ENCODE peak calls at places on chromosome 22, in nine cellular contexts. One of them, this sample, is unnamed.

GRCh38 chr22:39244073-39244495 is 698 bp downstream of the PDGFB start:
- DNase-seq in A549: no peak
- DNase-seq in B cell: no peak
- DNase-seq in Caco-2: peak
- DNase-seq in CD4-positive, alpha-beta T cell: no peak
- DNase-seq in cardiac muscle cell: no peak
- DNase-seq in tibial artery: no peak
- DNase-seq in GM13977: no peak
- DNase-seq in PC-3: no peak
- DNase-seq in this sample: no peak

GRCh38 chr22:49954354-49954753 is 6.2 kb upstream of the PIM3 start:
- DNase-seq in PC-3: no peak
- DNase-seq in tibial artery: no peak
- DNase-seq in CD4-positive, alpha-beta T cell: no peak
- DNase-seq in Caco-2: no peak
- DNase-seq in B cell: no peak
- DNase-seq in GM13977: no peak
- DNase-seq in A549: no peak
- DNase-seq in cardiac muscle cell: no peak
- DNase-seq in this sample: no peak

GRCh38 chr22:31929126-31929928 is 15.0 kb upstream of the YWHAH start:
- DNase-seq in B cell: no peak
- DNase-seq in tibial artery: no peak
- DNase-seq in A549: no peak
- DNase-seq in CD4-positive, alpha-beta T cell: no peak
- DNase-seq in GM13977: no peak
- DNase-seq in Caco-2: no peak
- DNase-seq in PC-3: no peak
- DNase-seq in cardiac muscle cell: no peak
- DNase-seq in this sample: no peak

GRCh38 chr22:49300241-49300640 is 527.4 kb downstream of the BRD1 start:
- DNase-seq in Caco-2: no peak
- DNase-seq in cardiac muscle cell: no peak
- DNase-seq in GM13977: no peak
- DNase-seq in B cell: no peak
- DNase-seq in tibial artery: no peak
- DNase-seq in PC-3: no peak
- DNase-seq in CD4-positive, alpha-beta T cell: peak
- DNase-seq in A549: no peak
- DNase-seq in this sample: no peak

GRCh38 chr22:43142881-43143562 is at the start of gene MCAT:
- DNase-seq in cardiac muscle cell: peak
- DNase-seq in CD4-positive, alpha-beta T cell: peak
- DNase-seq in PC-3: peak
- DNase-seq in tibial artery: peak
- DNase-seq in A549: peak
- DNase-seq in GM13977: peak
- DNase-seq in Caco-2: peak
- DNase-seq in B cell: peak
- DNase-seq in this sample: peak

GRCh38 chr22:49209452-49210195 is 618.0 kb downstream of the BRD1 start:
- DNase-seq in A549: no peak
- DNase-seq in PC-3: no peak
- DNase-seq in B cell: no peak
- DNase-seq in Caco-2: no peak
- DNase-seq in CD4-positive, alpha-beta T cell: peak
- DNase-seq in cardiac muscle cell: no peak
- DNase-seq in GM13977: no peak
- DNase-seq in tibial artery: peak
- DNase-seq in this sample: no peak

GRCh38 chr22:29475550-29475949 is 4.5 kb upstream of the NEFH start:
- DNase-seq in A549: no peak
- DNase-seq in B cell: peak
- DNase-seq in Caco-2: no peak
- DNase-seq in GM13977: peak
- DNase-seq in cardiac muscle cell: no peak
- DNase-seq in CD4-positive, alpha-beta T cell: no peak
- DNase-seq in tibial artery: no peak
- DNase-seq in PC-3: no peak
- DNase-seq in this sample: no peak

GRCh38 chr22:29032014-29032475 is 29.6 kb downstream of the C22orf31 start:
- DNase-seq in CD4-positive, alpha-beta T cell: no peak
- DNase-seq in Caco-2: no peak
- DNase-seq in A549: no peak
- DNase-seq in B cell: no peak
- DNase-seq in tibial artery: no peak
- DNase-seq in cardiac muscle cell: peak
- DNase-seq in GM13977: no peak
- DNase-seq in PC-3: no peak
- DNase-seq in this sample: no peak

GRCh38 chr22:17972385-17973181 is 51.8 kb downstream of the MICAL3 start:
- DNase-seq in B cell: no peak
- DNase-seq in GM13977: no peak
- DNase-seq in PC-3: peak
- DNase-seq in CD4-positive, alpha-beta T cell: no peak
- DNase-seq in tibial artery: no peak
- DNase-seq in A549: peak
- DNase-seq in cardiac muscle cell: peak
- DNase-seq in Caco-2: peak
- DNase-seq in this sample: no peak

GRCh38 chr22:50739894-50740293 is 1.9 kb downstream of the ACR start:
- DNase-seq in PC-3: no peak
- DNase-seq in CD4-positive, alpha-beta T cell: peak
- DNase-seq in A549: no peak
- DNase-seq in B cell: no peak
- DNase-seq in tibial artery: peak
- DNase-seq in Caco-2: no peak
- DNase-seq in GM13977: no peak
- DNase-seq in cardiac muscle cell: no peak
- DNase-seq in this sample: no peak

GRCh38 chr22:17164392-17165024 is 5.4 kb upstream of the HDHD5 start:
- DNase-seq in CD4-positive, alpha-beta T cell: no peak
- DNase-seq in B cell: no peak
- DNase-seq in Caco-2: peak
- DNase-seq in A549: peak
- DNase-seq in GM13977: no peak
- DNase-seq in cardiac muscle cell: no peak
- DNase-seq in PC-3: no peak
- DNase-seq in tibial artery: no peak
- DNase-seq in this sample: no peak

GRCh38 chr22:48265000-48265625 is 1502.7 kb downstream of the TBC1D22A start:
- DNase-seq in tibial artery: no peak
- DNase-seq in CD4-positive, alpha-beta T cell: no peak
- DNase-seq in GM13977: no peak
- DNase-seq in cardiac muscle cell: no peak
- DNase-seq in PC-3: no peak
- DNase-seq in Caco-2: no peak
- DNase-seq in A549: no peak
- DNase-seq in B cell: no peak
- DNase-seq in this sample: no peak

DNA sequence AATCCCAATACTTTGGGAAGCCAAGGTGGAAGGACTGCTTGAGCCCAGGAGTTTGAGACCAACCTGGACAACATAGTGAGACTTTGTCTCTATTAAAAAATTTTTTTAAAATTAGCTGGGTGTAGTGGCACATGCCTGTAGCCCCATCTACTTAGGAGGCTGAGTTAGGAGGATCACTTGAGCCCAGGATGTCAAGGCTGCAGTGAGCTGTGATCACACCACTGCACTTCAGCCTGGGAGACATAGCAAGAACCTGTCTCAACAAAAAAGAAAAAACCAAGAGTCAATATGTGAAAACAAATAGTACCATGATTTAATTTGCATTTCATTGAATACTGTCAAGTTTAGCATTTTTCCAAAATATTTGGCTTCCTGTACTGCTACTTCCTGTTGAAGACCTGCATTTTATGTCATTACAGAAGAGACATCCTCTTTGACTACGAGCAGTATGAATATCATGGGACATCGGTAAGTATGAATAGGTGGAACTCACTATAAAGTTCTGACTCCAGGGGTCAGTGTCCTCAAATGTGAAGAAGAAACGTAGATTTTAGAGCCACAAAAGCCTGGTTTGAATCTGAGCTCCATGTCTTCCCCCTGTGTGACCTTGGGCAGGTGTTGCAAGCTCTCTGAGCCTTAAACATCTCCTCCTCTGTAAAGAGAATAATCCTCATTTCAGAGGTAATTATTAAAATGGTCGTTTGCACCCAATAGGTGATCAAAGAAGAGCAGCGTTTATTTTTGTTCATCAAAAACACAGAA is 16.0 kb downstream of the CDC45 start:
- DNase-seq in A549: no peak
- DNase-seq in tibial artery: no peak
- DNase-seq in cardiac muscle cell: no peak
- DNase-seq in Caco-2: no peak
- DNase-seq in CD4-positive, alpha-beta T cell: no peak
- DNase-seq in GM13977: no peak
- DNase-seq in PC-3: peak
- DNase-seq in B cell: no peak
- DNase-seq in this sample: no peak
- TF ChIP-seq CTCF in A549: no peak
- TF ChIP-seq CTCF in tibial artery: no peak
- TF ChIP-seq CTCF in cardiac muscle cell: peak
- TF ChIP-seq CTCF in Caco-2: no peak
- TF ChIP-seq CTCF in CD4-positive, alpha-beta T cell: peak
- TF ChIP-seq CTCF in GM13977: peak
- TF ChIP-seq CTCF in PC-3: peak
- TF ChIP-seq CTCF in B cell: peak
- TF ChIP-seq CTCF in this sample: no peak

GRCh38 chr22:46296257-46297150 is at the start of gene GTSE1:
- DNase-seq in B cell: peak
- DNase-seq in A549: peak
- DNase-seq in PC-3: peak
- DNase-seq in Caco-2: peak
- DNase-seq in GM13977: peak
- DNase-seq in tibial artery: peak
- DNase-seq in cardiac muscle cell: peak
- DNase-seq in CD4-positive, alpha-beta T cell: peak
- DNase-seq in this sample: peak
- TF ChIP-seq CTCF in B cell: peak
- TF ChIP-seq CTCF in A549: no peak
- TF ChIP-seq CTCF in PC-3: peak
- TF ChIP-seq CTCF in Caco-2: no peak
- TF ChIP-seq CTCF in GM13977: peak
- TF ChIP-seq CTCF in tibial artery: peak
- TF ChIP-seq CTCF in cardiac muscle cell: peak
- TF ChIP-seq CTCF in CD4-positive, alpha-beta T cell: peak
- TF ChIP-seq CTCF in this sample: peak

GRCh38 chr22:19842386-19843106 is 12.1 kb downstream of the GNB1L start:
- DNase-seq in A549: no peak
- DNase-seq in tibial artery: no peak
- DNase-seq in GM13977: peak
- DNase-seq in cardiac muscle cell: no peak
- DNase-seq in PC-3: no peak
- DNase-seq in CD4-positive, alpha-beta T cell: no peak
- DNase-seq in B cell: no peak
- DNase-seq in Caco-2: no peak
- DNase-seq in this sample: no peak

GRCh38 chr22:19840059-19840458 is 14.6 kb downstream of the GNB1L start:
- DNase-seq in Caco-2: no peak
- DNase-seq in tibial artery: no peak
- DNase-seq in GM13977: no peak
- DNase-seq in PC-3: no peak
- DNase-seq in cardiac muscle cell: no peak
- DNase-seq in A549: no peak
- DNase-seq in CD4-positive, alpha-beta T cell: no peak
- DNase-seq in B cell: no peak
- DNase-seq in this sample: no peak

GRCh38 chr22:19843107-19843856 is 11.4 kb downstream of the GNB1L start:
- DNase-seq in A549: no peak
- DNase-seq in Caco-2: no peak
- DNase-seq in B cell: no peak
- DNase-seq in CD4-positive, alpha-beta T cell: no peak
- DNase-seq in PC-3: no peak
- DNase-seq in GM13977: peak
- DNase-seq in cardiac muscle cell: peak
- DNase-seq in tibial artery: no peak
- DNase-seq in this sample: no peak

GRCh38 chr22:19840955-19841640 is 13.6 kb downstream of the GNB1L start:
- DNase-seq in GM13977: no peak
- DNase-seq in tibial artery: no peak
- DNase-seq in PC-3: no peak
- DNase-seq in B cell: no peak
- DNase-seq in A549: no peak
- DNase-seq in cardiac muscle cell: no peak
- DNase-seq in CD4-positive, alpha-beta T cell: no peak
- DNase-seq in Caco-2: no peak
- DNase-seq in this sample: no peak

DNA sequence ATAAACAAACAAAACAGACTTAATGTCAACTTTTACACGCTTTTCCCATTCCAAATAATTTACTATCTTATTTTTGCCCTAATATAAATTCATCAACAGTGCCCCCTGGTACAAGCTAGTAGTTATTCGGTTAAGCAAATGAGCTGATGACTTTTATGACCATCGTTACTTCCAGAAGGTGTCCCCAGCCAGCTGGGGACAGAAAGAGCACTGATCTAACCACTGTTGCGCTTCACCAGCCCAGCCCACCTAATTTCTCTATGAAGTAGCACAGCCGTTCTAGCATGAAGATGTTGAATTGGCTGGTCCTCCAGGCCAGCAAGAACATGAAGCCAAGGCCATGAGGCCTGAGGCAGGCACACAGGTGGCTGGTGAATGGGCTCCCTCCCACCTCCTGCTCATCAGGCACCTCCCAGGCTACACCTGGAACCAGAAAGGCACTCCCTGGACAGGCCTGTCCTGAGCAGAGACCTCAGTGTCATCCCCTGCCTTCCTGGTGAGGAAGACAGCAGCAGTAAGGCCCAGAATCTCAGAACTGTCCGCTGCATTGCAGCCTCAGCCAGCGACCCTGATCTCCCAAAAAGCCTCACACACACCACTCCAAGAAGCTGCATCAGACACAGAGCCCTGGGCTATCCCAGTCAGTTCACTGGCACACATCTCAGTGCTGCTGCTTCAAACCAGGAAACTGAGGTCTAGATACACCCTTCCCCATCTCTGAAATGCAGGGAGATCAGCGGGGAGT is 12.9 kb downstream of the GNB1L start:
- DNase-seq in tibial artery: no peak
- DNase-seq in GM13977: peak
- DNase-seq in CD4-positive, alpha-beta T cell: no peak
- DNase-seq in Caco-2: no peak
- DNase-seq in cardiac muscle cell: no peak
- DNase-seq in A549: no peak
- DNase-seq in B cell: no peak
- DNase-seq in PC-3: no peak
- DNase-seq in this sample: no peak
- TF ChIP-seq CTCF in tibial artery: no peak
- TF ChIP-seq CTCF in GM13977: no peak
- TF ChIP-seq CTCF in CD4-positive, alpha-beta T cell: no peak
- TF ChIP-seq CTCF in Caco-2: no peak
- TF ChIP-seq CTCF in cardiac muscle cell: no peak
- TF ChIP-seq CTCF in A549: no peak
- TF ChIP-seq CTCF in B cell: no peak
- TF ChIP-seq CTCF in PC-3: no peak
- TF ChIP-seq CTCF in this sample: no peak

DNA sequence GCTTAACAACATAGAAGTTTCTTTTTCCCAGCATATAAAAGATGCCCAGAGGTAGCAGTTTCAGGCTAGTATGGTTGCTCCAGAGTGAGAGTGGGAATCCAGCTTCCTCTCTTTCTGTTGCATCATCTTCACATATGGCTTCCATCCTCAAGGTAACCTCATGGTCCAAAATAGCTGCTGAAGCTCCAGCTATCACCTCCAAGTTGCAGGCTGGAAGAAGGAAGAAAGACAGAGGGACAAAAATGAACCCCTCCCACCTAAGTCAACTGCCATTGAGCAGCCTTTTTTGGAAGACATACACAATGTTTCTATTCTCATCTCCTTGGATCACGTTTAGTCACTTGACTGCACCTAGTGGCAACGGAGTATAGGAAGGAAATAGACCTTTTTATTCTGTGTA is 5.3 kb downstream of the CSF2RB start:
- DNase-seq in Caco-2: no peak
- DNase-seq in cardiac muscle cell: no peak
- DNase-seq in GM13977: no peak
- DNase-seq in B cell: no peak
- DNase-seq in PC-3: no peak
- DNase-seq in A549: no peak
- DNase-seq in CD4-positive, alpha-beta T cell: no peak
- DNase-seq in tibial artery: no peak
- DNase-seq in this sample: no peak
- TF ChIP-seq CTCF in Caco-2: no peak
- TF ChIP-seq CTCF in cardiac muscle cell: no peak
- TF ChIP-seq CTCF in GM13977: no peak
- TF ChIP-seq CTCF in B cell: no peak
- TF ChIP-seq CTCF in PC-3: peak
- TF ChIP-seq CTCF in A549: no peak
- TF ChIP-seq CTCF in CD4-positive, alpha-beta T cell: no peak
- TF ChIP-seq CTCF in tibial artery: no peak
- TF ChIP-seq CTCF in this sample: no peak